ENCODE peak calls at places on chromosomes 16 and 17, in four cellular contexts. Q is H9, Y is mesendoderm, H is IMR-90. A is an unnamed sample.

GRCh38 chr16:84225571-84225970 is 14.2 kb downstream of the KCNG4 start:
- DNase-seq in Q (no peak), Y (no peak), H (no peak), A (no peak)

GRCh38 chr17:37844158-37844976 is 79.8 kb upstream of the TBC1D3K start:
- DNase-seq in Q (peak), Y (peak), H (peak), A (peak)

GRCh38 chr17:33905338-33905800 is 349.7 kb upstream of the CCL2 start:
- DNase-seq in Q (no peak), Y (peak), H (no peak), A (no peak)

GRCh38 chr17:75552847-75553552 is 27.5 kb downstream of the LLGL2 start:
- DNase-seq in Q (peak), Y (peak), H (peak), A (no peak)

GRCh38 chr17:77049440-77049839 is 91.3 kb upstream of the SEC14L1 start:
- DNase-seq in Q (no peak), Y (no peak), H (no peak), A (no peak)

GRCh38 chr17:82649501-82650261 is 1.4 kb upstream of the WDR45B start:
- DNase-seq in Q (no peak), Y (no peak), H (no peak), A (no peak)

GRCh38 chr16:53282975-53283946 is 151.0 kb upstream of the RBL2 start:
- DNase-seq in Q (no peak), Y (peak), H (peak), A (peak)

GRCh38 chr17:73801455-73802100 is 157.3 kb upstream of the SDK2 start:
- DNase-seq in Q (no peak), Y (no peak), H (no peak), A (no peak)

GRCh38 chr17:62744259-62744658 is 63.9 kb downstream of the MARCHF10 start:
- DNase-seq in Q (peak), Y (no peak), H (no peak), A (no peak)

GRCh38 chr17:56966277-56966676 is 5.4 kb upstream of the COIL start:
- DNase-seq in Q (no peak), Y (no peak), H (no peak), A (no peak)

GRCh38 chr17:76353004-76353598 is 615 bp downstream of the PRPSAP1 start:
- DNase-seq in Q (peak), Y (peak), H (no peak), A (no peak)

GRCh38 chr16:85390511-85391174 is 222.5 kb upstream of the GSE1 start:
- DNase-seq in Q (no peak), Y (no peak), H (peak), A (no peak)

GRCh38 chr17:80760501-80760900 is 215.9 kb downstream of the RPTOR start:
- DNase-seq in Q (no peak), Y (no peak), H (no peak), A (no peak)

GRCh38 chr17:17729620-17730249 is 48.5 kb downstream of the RAI1 start:
- DNase-seq in Q (peak), Y (peak), H (no peak), A (no peak)

GRCh38 chr17:68047153-68047846 is 11.8 kb downstream of the KPNA2 start:
- DNase-seq in Q (no peak), Y (no peak), H (no peak), A (no peak)

GRCh38 chr17:14712471-14713075 is 411.7 kb downstream of the HS3ST3B1 start:
- DNase-seq in Q (no peak), Y (no peak), H (no peak), A (no peak)

GRCh38 chr17:41491476-41491875 is 1.8 kb upstream of the KRT36 start:
- DNase-seq in Q (no peak), Y (no peak), H (no peak), A (no peak)

GRCh38 chr16:68645494-68646388 is 631 bp downstream of the CDH3 start:
- DNase-seq in Q (peak), Y (peak), H (no peak), A (no peak)

GRCh38 chr16:79662122-79662521 is 61.6 kb upstream of the MAF start:
- DNase-seq in Q (no peak), Y (no peak), H (no peak), A (no peak)

GRCh38 chr17:78124081-78124835 is 4.3 kb downstream of the TMC6 start:
- DNase-seq in Q (no peak), Y (no peak), H (no peak), A (no peak)

GRCh38 chr16:84806256-84806889 is 13.4 kb upstream of the CRISPLD2 start:
- DNase-seq in Q (no peak), Y (no peak), H (peak), A (no peak)

GRCh38 chr16:84199861-84200260 is 8.9 kb downstream of the ADAD2 start:
- DNase-seq in Q (no peak), Y (no peak), H (no peak), A (no peak)

GRCh38 chr16:6682142-6682811 is 650.4 kb upstream of the RBFOX1 start:
- DNase-seq in Q (peak), Y (peak), H (no peak), A (peak)

GRCh38 chr17:70375406-70375805 is 206.1 kb downstream of the KCNJ2 start:
- DNase-seq in Q (peak), Y (peak), H (no peak), A (no peak)

GRCh38 chr17:4858068-4858879 is 25.1 kb downstream of the MINK1 start:
- DNase-seq in Q (peak), Y (peak), H (no peak), A (peak)

GRCh38 chr16:2468725-2469398 is 2.2 kb upstream of the NTN3 start:
- DNase-seq in Q (no peak), Y (no peak), H (no peak), A (no peak)

GRCh38 chr17:44979426-44980273 is 11.5 kb upstream of the C1QL1 start:
- DNase-seq in Q (no peak), Y (no peak), H (peak), A (no peak)

GRCh38 chr17:72122668-72123495 is 2.1 kb downstream of the SOX9 start:
- DNase-seq in Q (peak), Y (peak), H (peak), A (no peak)

GRCh38 chr16:28820016-28820415 is 2.8 kb upstream of the ATXN2L start:
- DNase-seq in Q (no peak), Y (no peak), H (no peak), A (no peak)

GRCh38 chr17:7969434-7969833 is 33.0 kb upstream of the GUCY2D start:
- DNase-seq in Q (no peak), Y (no peak), H (no peak), A (no peak)

GRCh38 chr16:53152321-53152720 is 97.5 kb downstream of the CHD9 start:
- DNase-seq in Q (no peak), Y (no peak), H (peak), A (no peak)

GRCh38 chr17:16250635-16251034 is 33.6 kb downstream of the PIGL start:
- DNase-seq in Q (no peak), Y (no peak), H (peak), A (no peak)

GRCh38 chr17:59456923-59457615 is 108.3 kb upstream of the DHX40 start:
- DNase-seq in Q (no peak), Y (no peak), H (no peak), A (no peak)

GRCh38 chr17:3695129-3695722 is 729 bp downstream of the P2RX5 start:
- DNase-seq in Q (no peak), Y (no peak), H (no peak), A (no peak)

GRCh38 chr16:81451753-81452680 is 7.4 kb downstream of the CMIP start:
- DNase-seq in Q (no peak), Y (peak), H (peak), A (no peak)

GRCh38 chr16:87956169-87956770 is 5.0 kb downstream of the BANP start:
- DNase-seq in Q (no peak), Y (peak), H (peak), A (peak)
- H2BK5ac ChIP-seq in Q (no peak), Y (no peak), H (peak), A (no peak)

DNA sequence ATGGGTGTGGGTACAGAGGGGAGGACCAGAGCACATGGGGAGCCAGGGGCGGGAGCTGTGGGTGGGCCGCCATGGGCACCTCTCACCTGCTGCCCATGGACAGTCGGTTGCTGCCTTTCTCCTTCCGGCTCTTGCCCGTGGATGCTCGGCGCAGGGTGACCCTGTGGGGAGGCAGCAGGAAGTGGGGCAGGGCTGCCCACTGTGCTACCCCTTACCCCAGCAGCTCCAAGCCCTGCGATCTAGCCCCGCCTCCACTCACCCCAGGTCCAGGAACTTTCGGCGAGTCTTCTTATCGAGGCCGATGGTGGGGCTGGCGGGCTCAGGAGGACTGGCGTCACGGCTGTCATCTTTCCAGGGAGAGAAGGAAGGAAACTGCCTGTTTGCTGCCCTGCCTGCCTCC is 14.2 kb downstream of the SAMD14 start:
- DNase-seq in Q (no peak), Y (no peak), H (no peak), A (no peak)
- H2AK5ac ChIP-seq in Q (no peak), Y (no peak), H (no peak), A (no peak)

DNA sequence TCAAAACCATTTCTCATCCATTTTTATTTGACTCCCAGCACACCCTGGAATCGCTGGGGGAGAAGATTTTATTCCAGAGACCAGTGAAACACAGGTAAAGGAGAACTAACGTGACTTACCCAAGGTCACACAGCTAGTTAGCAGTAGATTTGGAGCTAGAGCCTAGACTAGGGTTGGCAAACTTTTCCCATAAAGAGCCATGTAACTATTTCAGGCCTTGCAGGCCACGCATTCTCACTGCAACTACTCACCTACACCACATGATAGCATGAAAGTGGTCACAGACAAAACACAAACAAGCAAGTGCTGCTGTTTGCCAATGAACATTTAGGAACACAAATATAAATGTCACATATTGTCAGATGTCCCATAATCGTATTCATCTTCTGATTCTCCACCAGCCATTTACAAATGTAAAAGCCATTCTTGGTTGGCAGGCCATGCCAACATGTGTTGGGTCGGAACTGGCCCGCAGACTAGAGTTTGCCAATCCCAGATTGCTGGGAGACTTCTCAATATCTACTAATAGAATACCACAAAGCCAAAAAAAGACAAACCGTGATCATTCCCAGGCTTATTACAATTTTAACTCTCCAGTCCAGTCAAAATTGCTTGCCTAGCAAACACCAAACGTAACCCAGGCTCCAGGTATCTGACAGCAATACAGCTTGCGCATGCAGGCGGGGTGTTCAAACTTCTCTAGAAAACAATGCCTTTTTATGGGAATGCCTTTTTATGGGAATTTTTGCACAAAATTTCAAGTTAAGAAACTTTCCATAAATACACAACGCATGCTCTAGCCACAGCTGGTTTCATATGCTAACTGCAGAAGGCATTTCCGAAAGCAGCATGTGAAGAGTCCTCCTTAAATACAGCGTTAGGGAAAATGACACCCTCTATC is 20.9 kb downstream of the ZFHX3 start:
- DNase-seq in Q (no peak), Y (no peak), H (no peak), A (no peak)
- H3K4ac ChIP-seq in Q (no peak), Y (no peak), H (no peak), A (no peak)

GRCh38 chr16:12132850-12133249 is 156.3 kb downstream of the SNX29 start:
- DNase-seq in Q (no peak), Y (no peak), H (no peak), A (no peak)
- H2BK5ac ChIP-seq in Q (no peak), Y (no peak), H (no peak), A (no peak)

DNA sequence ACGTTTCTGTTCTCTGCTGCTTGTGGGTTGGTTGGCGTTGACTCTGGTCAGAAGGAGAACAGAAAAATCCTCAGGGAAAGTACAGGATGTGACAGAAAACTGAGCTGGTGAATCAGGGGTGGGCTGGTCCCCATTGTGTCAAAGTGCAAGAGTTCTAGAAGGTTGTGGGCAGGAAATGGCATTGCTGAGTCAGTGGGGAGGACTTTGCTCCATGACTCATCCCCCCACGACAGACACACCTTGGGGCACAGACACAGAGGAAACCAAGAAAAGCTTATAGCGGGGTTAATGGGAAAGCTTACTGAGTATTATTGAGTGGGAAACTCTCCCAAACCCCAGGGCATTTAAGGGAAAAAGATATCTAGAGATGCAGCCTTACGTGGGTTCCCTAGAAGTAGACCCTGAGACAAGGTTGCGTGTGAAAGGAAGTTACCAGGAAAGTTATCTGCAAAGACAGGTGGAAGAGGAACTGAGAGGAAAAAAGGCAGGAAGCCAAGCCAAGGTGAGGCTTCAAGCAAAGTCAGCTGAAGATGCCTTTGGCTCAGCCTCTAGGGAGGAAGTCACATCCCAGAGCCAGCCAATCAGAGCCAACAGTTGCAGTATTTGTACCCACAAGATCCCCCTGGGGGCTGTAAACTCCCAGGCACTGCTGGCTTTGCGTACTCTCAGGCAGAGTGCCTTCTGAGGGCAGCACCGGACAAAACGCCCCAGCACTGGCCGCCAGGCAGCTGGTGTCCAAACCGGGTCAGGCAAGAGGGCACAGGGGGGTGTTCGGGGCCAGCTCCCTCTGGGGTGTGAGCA is 86.4 kb downstream of the FOXL1 start:
- DNase-seq in Q (no peak), Y (peak), H (peak), A (no peak)
- H2AK5ac ChIP-seq in Q (no peak), Y (no peak), H (peak), A (no peak)

DNA sequence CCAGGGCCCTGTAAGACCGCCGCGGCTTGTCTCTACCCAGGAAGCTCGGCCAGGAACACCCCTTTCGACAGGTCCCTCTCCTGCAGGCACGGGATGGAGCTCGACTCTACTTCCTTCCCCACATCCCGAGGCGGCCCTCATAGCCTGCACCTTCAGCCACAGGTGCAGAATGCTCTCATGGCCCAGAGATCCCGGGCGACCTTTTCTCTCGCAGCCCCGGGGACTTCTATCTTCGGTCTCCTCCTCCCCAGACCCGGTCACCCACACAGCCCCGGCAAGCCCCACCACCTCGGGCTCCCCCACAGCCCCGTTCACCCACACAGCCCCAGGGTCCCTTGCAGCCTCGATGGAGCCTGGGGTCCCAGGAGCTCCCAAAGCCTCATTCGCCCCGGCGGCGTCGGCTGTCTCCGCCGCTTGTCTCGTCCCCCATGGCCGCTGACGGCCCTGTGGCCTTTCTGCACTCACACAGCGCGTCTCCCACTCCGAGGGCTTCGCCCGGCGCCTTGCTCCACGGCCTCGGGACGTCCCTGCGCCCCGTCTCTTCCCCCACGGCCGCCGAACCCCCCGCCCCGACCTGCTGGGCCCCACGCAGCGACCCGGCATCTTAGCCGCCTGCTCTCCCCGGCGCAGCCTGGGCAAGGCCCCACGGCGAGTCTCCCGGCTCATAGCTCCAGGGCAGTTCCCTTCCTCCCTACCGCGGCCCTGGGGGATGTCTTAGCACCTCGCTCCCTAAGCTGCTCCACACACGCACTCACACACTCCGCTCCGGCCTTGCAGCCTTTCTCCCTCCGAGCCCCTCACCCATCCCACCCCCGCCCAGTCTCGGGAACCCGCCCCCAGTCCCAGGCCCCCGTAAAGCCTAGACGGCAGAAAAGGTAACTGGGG is 618 bp downstream of the KIAA0753 start:
- DNase-seq in Q (peak), Y (peak), H (peak), A (no peak)
- H3K4ac ChIP-seq in Q (no peak), Y (peak), H (peak), A (peak)

GRCh38 chr17:79146562-79146961 is 71.9 kb downstream of the ENGASE start:
- DNase-seq in Q (no peak), Y (no peak), H (no peak), A (no peak)

GRCh38 chr17:79145548-79145947 is 70.9 kb downstream of the ENGASE start:
- DNase-seq in Q (no peak), Y (no peak), H (no peak), A (no peak)

GRCh38 chr17:79141578-79142338 is 67.1 kb downstream of the ENGASE start:
- DNase-seq in Q (no peak), Y (no peak), H (no peak), A (no peak)

GRCh38 chr17:79142375-79142774 is 67.8 kb downstream of the ENGASE start:
- DNase-seq in Q (no peak), Y (no peak), H (no peak), A (no peak)

GRCh38 chr17:79144090-79144610 is 69.5 kb downstream of the ENGASE start:
- DNase-seq in Q (no peak), Y (peak), H (no peak), A (no peak)
- H2BK5ac ChIP-seq in Q (no peak), Y (no peak), H (no peak), A (peak)

GRCh38 chr16:27325736-27326135 is 12.0 kb downstream of the IL4R start:
- DNase-seq in Q (no peak), Y (peak), H (no peak), A (no peak)
- H2AK5ac ChIP-seq in Q (no peak), Y (no peak), H (peak), A (peak)

A was measured in neuronal stem cell.